ENCODE peak calls at places on chromosomes 16 and 17, in seven cellular contexts. One of them, this sample, is unnamed.

GRCh38 chr16:4271176-4272113 is 1.4 kb downstream of the TFAP4 start:
- DNase-seq in pons: peak
- DNase-seq in stimulated activated CD4-positive, alpha-beta T cell treated with anti-CD3 and anti-CD28 coated beads, Interleukin-12 subunit alpha, Interleukin-12 subunit beta, amount 100 ng/mL, for 48 hours: peak
- DNase-seq in activated B cell treated with CpG ODN at 0.5 μM for 24 hours: peak
- DNase-seq in memory B cell: peak
- DNase-seq in activated CD4-positive, alpha-beta T cell treated with anti-CD3 and anti-CD28 coated beads, Interleukin-2, amount 50 U/mL, for 1 hour: peak
- DNase-seq in Kasumi-1: peak
- DNase-seq in this sample: peak

GRCh38 chr16:49757744-49758069 is 98.2 kb downstream of the ZNF423 start:
- DNase-seq in pons: no peak
- DNase-seq in stimulated activated CD4-positive, alpha-beta T cell treated with anti-CD3 and anti-CD28 coated beads, Interleukin-12 subunit alpha, Interleukin-12 subunit beta, amount 100 ng/mL, for 48 hours: no peak
- DNase-seq in activated B cell treated with CpG ODN at 0.5 μM for 24 hours: no peak
- DNase-seq in memory B cell: no peak
- DNase-seq in activated CD4-positive, alpha-beta T cell treated with anti-CD3 and anti-CD28 coated beads, Interleukin-2, amount 50 U/mL, for 1 hour: no peak
- DNase-seq in Kasumi-1: no peak
- DNase-seq in this sample: no peak

GRCh38 chr17:75652934-75653549 is 13.9 kb downstream of the RECQL5 start:
- DNase-seq in pons: peak
- DNase-seq in stimulated activated CD4-positive, alpha-beta T cell treated with anti-CD3 and anti-CD28 coated beads, Interleukin-12 subunit alpha, Interleukin-12 subunit beta, amount 100 ng/mL, for 48 hours: no peak
- DNase-seq in activated B cell treated with CpG ODN at 0.5 μM for 24 hours: no peak
- DNase-seq in memory B cell: no peak
- DNase-seq in activated CD4-positive, alpha-beta T cell treated with anti-CD3 and anti-CD28 coated beads, Interleukin-2, amount 50 U/mL, for 1 hour: no peak
- DNase-seq in Kasumi-1: peak
- DNase-seq in this sample: peak

GRCh38 chr17:64938925-64939474 is 19.7 kb upstream of the LRRC37A3 start:
- DNase-seq in pons: no peak
- DNase-seq in stimulated activated CD4-positive, alpha-beta T cell treated with anti-CD3 and anti-CD28 coated beads, Interleukin-12 subunit alpha, Interleukin-12 subunit beta, amount 100 ng/mL, for 48 hours: peak
- DNase-seq in activated B cell treated with CpG ODN at 0.5 μM for 24 hours: peak
- DNase-seq in memory B cell: peak
- DNase-seq in activated CD4-positive, alpha-beta T cell treated with anti-CD3 and anti-CD28 coated beads, Interleukin-2, amount 50 U/mL, for 1 hour: peak
- DNase-seq in Kasumi-1: no peak
- DNase-seq in this sample: peak

GRCh38 chr17:28745052-28745776 is 1.4 kb downstream of the TRAF4 start:
- DNase-seq in pons: peak
- DNase-seq in stimulated activated CD4-positive, alpha-beta T cell treated with anti-CD3 and anti-CD28 coated beads, Interleukin-12 subunit alpha, Interleukin-12 subunit beta, amount 100 ng/mL, for 48 hours: no peak
- DNase-seq in activated B cell treated with CpG ODN at 0.5 μM for 24 hours: no peak
- DNase-seq in memory B cell: no peak
- DNase-seq in activated CD4-positive, alpha-beta T cell treated with anti-CD3 and anti-CD28 coated beads, Interleukin-2, amount 50 U/mL, for 1 hour: no peak
- DNase-seq in Kasumi-1: peak
- DNase-seq in this sample: no peak

GRCh38 chr17:79006794-79007503 is 2.6 kb downstream of the CANT1 start:
- DNase-seq in pons: peak
- DNase-seq in stimulated activated CD4-positive, alpha-beta T cell treated with anti-CD3 and anti-CD28 coated beads, Interleukin-12 subunit alpha, Interleukin-12 subunit beta, amount 100 ng/mL, for 48 hours: no peak
- DNase-seq in activated B cell treated with CpG ODN at 0.5 μM for 24 hours: no peak
- DNase-seq in memory B cell: no peak
- DNase-seq in activated CD4-positive, alpha-beta T cell treated with anti-CD3 and anti-CD28 coated beads, Interleukin-2, amount 50 U/mL, for 1 hour: no peak
- DNase-seq in Kasumi-1: no peak
- DNase-seq in this sample: no peak

GRCh38 chr16:64365448-64365858 is 756.4 kb downstream of the CDH11 start:
- DNase-seq in pons: no peak
- DNase-seq in stimulated activated CD4-positive, alpha-beta T cell treated with anti-CD3 and anti-CD28 coated beads, Interleukin-12 subunit alpha, Interleukin-12 subunit beta, amount 100 ng/mL, for 48 hours: no peak
- DNase-seq in activated B cell treated with CpG ODN at 0.5 μM for 24 hours: no peak
- DNase-seq in memory B cell: no peak
- DNase-seq in activated CD4-positive, alpha-beta T cell treated with anti-CD3 and anti-CD28 coated beads, Interleukin-2, amount 50 U/mL, for 1 hour: no peak
- DNase-seq in Kasumi-1: no peak
- DNase-seq in this sample: no peak

GRCh38 chr16:19094542-19095365 is 19.0 kb upstream of the ITPRIPL2 start:
- DNase-seq in pons: no peak
- DNase-seq in stimulated activated CD4-positive, alpha-beta T cell treated with anti-CD3 and anti-CD28 coated beads, Interleukin-12 subunit alpha, Interleukin-12 subunit beta, amount 100 ng/mL, for 48 hours: no peak
- DNase-seq in activated B cell treated with CpG ODN at 0.5 μM for 24 hours: no peak
- DNase-seq in memory B cell: no peak
- DNase-seq in activated CD4-positive, alpha-beta T cell treated with anti-CD3 and anti-CD28 coated beads, Interleukin-2, amount 50 U/mL, for 1 hour: no peak
- DNase-seq in Kasumi-1: no peak
- DNase-seq in this sample: no peak

GRCh38 chr16:14398014-14398717 is 231.9 kb downstream of the PARN start:
- DNase-seq in pons: no peak
- DNase-seq in stimulated activated CD4-positive, alpha-beta T cell treated with anti-CD3 and anti-CD28 coated beads, Interleukin-12 subunit alpha, Interleukin-12 subunit beta, amount 100 ng/mL, for 48 hours: no peak
- DNase-seq in activated B cell treated with CpG ODN at 0.5 μM for 24 hours: no peak
- DNase-seq in memory B cell: no peak
- DNase-seq in activated CD4-positive, alpha-beta T cell treated with anti-CD3 and anti-CD28 coated beads, Interleukin-2, amount 50 U/mL, for 1 hour: no peak
- DNase-seq in Kasumi-1: no peak
- DNase-seq in this sample: no peak

GRCh38 chr17:4902540-4902939 is 358 bp downstream of the CHRNE start:
- DNase-seq in pons: no peak
- DNase-seq in stimulated activated CD4-positive, alpha-beta T cell treated with anti-CD3 and anti-CD28 coated beads, Interleukin-12 subunit alpha, Interleukin-12 subunit beta, amount 100 ng/mL, for 48 hours: no peak
- DNase-seq in activated B cell treated with CpG ODN at 0.5 μM for 24 hours: no peak
- DNase-seq in memory B cell: no peak
- DNase-seq in activated CD4-positive, alpha-beta T cell treated with anti-CD3 and anti-CD28 coated beads, Interleukin-2, amount 50 U/mL, for 1 hour: no peak
- DNase-seq in Kasumi-1: no peak
- DNase-seq in this sample: no peak

This sample was measured in GDM1.